ENCODE peak calls at places on chromosomes 1 and 21, in ten cellular contexts. U is uterus, V is adrenal gland, W is K562, D is sigmoid colon, P is body of pancreas, T is IMR-90, B is prostate gland, E is spleen, A is HCT116. Y is an unnamed sample.

GRCh38 chr1:193753038-193753756 is 566.8 kb upstream of the B3GALT2 start:
- DNase-seq in U (no peak), V (no peak), W (no peak), D (no peak), P (no peak), T (no peak), B (no peak), E (no peak), A (no peak), Y (no peak)

GRCh38 chr1:34332996-34333395 is 156.3 kb downstream of the C1orf94 start:
- DNase-seq in U (no peak), V (no peak), W (no peak), D (no peak), P (no peak), T (no peak), B (no peak), E (no peak), A (no peak), Y (no peak)

GRCh38 chr1:244370060-244370637 is 81.6 kb downstream of the ADSS2 start:
- DNase-seq in U (no peak), V (no peak), W (peak), D (no peak), P (no peak), T (no peak), B (no peak), E (no peak), A (no peak), Y (no peak)

GRCh38 chr1:209840611-209841010 is 12.8 kb downstream of the UTP25 start:
- DNase-seq in U (no peak), V (no peak), W (no peak), D (no peak), P (no peak), T (no peak), B (no peak), E (no peak), A (no peak), Y (no peak)

GRCh38 chr21:24197132-24197643 is 1410.1 kb downstream of the MRPL39 start:
- DNase-seq in U (no peak), V (no peak), W (no peak), D (no peak), P (no peak), T (no peak), B (no peak), E (no peak), A (no peak), Y (no peak)

GRCh38 chr21:16095005-16095404 is 365.2 kb downstream of the USP25 start:
- DNase-seq in U (no peak), V (no peak), W (no peak), D (no peak), P (no peak), T (no peak), B (no peak), E (no peak), A (no peak), Y (no peak)

GRCh38 chr1:187264995-187265602 is 436.4 kb downstream of the PLA2G4A start:
- DNase-seq in U (no peak), V (peak), W (no peak), D (no peak), P (peak), T (peak), B (peak), E (no peak), A (peak), Y (peak)

GRCh38 chr1:116916533-116917460 is 7.1 kb downstream of the PTGFRN start:
- DNase-seq in U (no peak), V (no peak), W (no peak), D (peak), P (no peak), T (no peak), B (no peak), E (no peak), A (no peak), Y (no peak)

GRCh38 chr1:159870704-159871103 is 8.2 kb upstream of the VSIG8 start:
- DNase-seq in U (no peak), V (no peak), W (no peak), D (no peak), P (no peak), T (no peak), B (no peak), E (no peak), A (no peak), Y (no peak)

GRCh38 chr1:97693601-97694000 is 227.2 kb downstream of the DPYD start:
- DNase-seq in U (no peak), V (no peak), W (no peak), D (no peak), P (no peak), T (no peak), B (no peak), E (no peak), A (no peak), Y (no peak)

GRCh38 chr1:2397007-2397679 is 5.5 kb downstream of the RER1 start:
- DNase-seq in U (no peak), V (no peak), W (no peak), D (no peak), P (no peak), T (no peak), B (no peak), E (no peak), A (no peak), Y (no peak)

GRCh38 chr1:29465755-29466154 is 229.4 kb downstream of the PTPRU start:
- DNase-seq in U (no peak), V (no peak), W (peak), D (peak), P (no peak), T (peak), B (no peak), E (no peak), A (no peak), Y (peak)

GRCh38 chr1:1042831-1043230 is 22.9 kb downstream of the AGRN start:
- DNase-seq in U (no peak), V (no peak), W (no peak), D (no peak), P (no peak), T (no peak), B (no peak), E (no peak), A (no peak), Y (no peak)

GRCh38 chr1:155062151-155062686 is 1.3 kb upstream of the EFNA4 start:
- DNase-seq in U (no peak), V (peak), W (no peak), D (no peak), P (no peak), T (no peak), B (no peak), E (peak), A (no peak), Y (no peak)

GRCh38 chr1:9362488-9362887 is 69.8 kb downstream of the SPSB1 start:
- DNase-seq in U (no peak), V (no peak), W (no peak), D (no peak), P (no peak), T (no peak), B (no peak), E (no peak), A (no peak), Y (peak)

DNA sequence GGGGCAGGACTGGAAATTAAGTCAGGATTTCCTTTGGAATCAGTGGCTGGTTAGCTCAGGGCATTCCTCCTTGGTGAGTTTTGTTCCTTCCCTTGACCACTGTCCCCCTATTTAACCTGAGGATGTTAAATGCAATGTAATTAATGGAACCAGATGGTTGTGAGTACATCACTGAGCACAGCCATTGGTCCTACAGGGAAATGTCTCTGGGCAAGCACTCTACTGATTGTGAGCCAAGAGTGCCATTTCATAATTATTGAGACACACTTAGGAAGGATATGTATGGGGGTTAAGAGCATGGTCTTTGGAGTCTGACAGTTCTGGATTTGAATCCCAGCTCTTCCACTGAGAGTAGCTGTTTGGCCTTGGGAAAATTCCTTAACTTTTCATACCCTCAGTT is 74.4 kb downstream of the SPAG17 start:
- DNase-seq in U (no peak), V (no peak), W (no peak), D (no peak), P (no peak), T (no peak), B (no peak), E (no peak), A (no peak), Y (no peak)
- TF ChIP-seq CTCF in U (no peak), V (no peak), W (no peak), D (no peak), P (no peak), T (no peak), B (no peak), E (no peak), A (no peak), Y (no peak)

GRCh38 chr1:222586842-222587241 is 2.9 kb downstream of the TAF1A start:
- DNase-seq in U (no peak), V (no peak), W (no peak), D (no peak), P (no peak), T (no peak), B (no peak), E (no peak), A (no peak), Y (no peak)
- TF ChIP-seq POLR2A in U (no peak), V (no peak), W (no peak), D (no peak), P (no peak), T (no peak), B (no peak), E (no peak), A (no peak), Y (no peak)

GRCh38 chr1:203636306-203636705 is 9.7 kb downstream of the ATP2B4 start:
- DNase-seq in U (peak), V (no peak), W (no peak), D (peak), P (no peak), T (peak), B (no peak), E (no peak), A (no peak), Y (no peak)

GRCh38 chr1:203640723-203641523 is 14.3 kb downstream of the ATP2B4 start:
- DNase-seq in U (no peak), V (no peak), W (peak), D (peak), P (no peak), T (no peak), B (no peak), E (no peak), A (no peak), Y (no peak)

GRCh38 chr1:203638076-203638475 is 11.4 kb downstream of the ATP2B4 start:
- DNase-seq in U (no peak), V (no peak), W (no peak), D (no peak), P (no peak), T (no peak), B (no peak), E (no peak), A (no peak), Y (no peak)

GRCh38 chr1:203640117-203640516 is 13.5 kb downstream of the ATP2B4 start:
- DNase-seq in U (no peak), V (no peak), W (no peak), D (peak), P (no peak), T (no peak), B (no peak), E (no peak), A (no peak), Y (no peak)

GRCh38 chr1:203638914-203639313 is 12.3 kb downstream of the ATP2B4 start:
- DNase-seq in U (no peak), V (no peak), W (peak), D (peak), P (no peak), T (no peak), B (no peak), E (no peak), A (no peak), Y (peak)
- TF ChIP-seq CTCF in U (no peak), V (no peak), W (peak), D (no peak), P (no peak), T (peak), B (no peak), E (no peak), A (no peak), Y (no peak)

GRCh38 chr21:14388282-14388681 is 5.3 kb upstream of the HSPA13 start:
- DNase-seq in U (no peak), V (no peak), W (no peak), D (no peak), P (no peak), T (no peak), B (no peak), E (no peak), A (no peak), Y (no peak)

GRCh38 chr21:14383596-14384210 is 757 bp upstream of the HSPA13 start:
- DNase-seq in U (no peak), V (peak), W (no peak), D (no peak), P (peak), T (peak), B (no peak), E (no peak), A (no peak), Y (peak)

GRCh38 chr21:14382486-14382834 is 486 bp downstream of the HSPA13 start:
- DNase-seq in U (no peak), V (no peak), W (no peak), D (no peak), P (no peak), T (peak), B (no peak), E (no peak), A (no peak), Y (no peak)

GRCh38 chr21:14384453-14384852 is 1.5 kb upstream of the HSPA13 start:
- DNase-seq in U (no peak), V (no peak), W (no peak), D (no peak), P (no peak), T (no peak), B (no peak), E (no peak), A (no peak), Y (no peak)

GRCh38 chr21:14382835-14383595 is at the start of gene HSPA13:
- DNase-seq in U (peak), V (peak), W (peak), D (peak), P (peak), T (peak), B (peak), E (peak), A (peak), Y (peak)
- TF ChIP-seq POLR2A in U (peak), V (peak), W (peak), D (peak), P (peak), T (peak), B (peak), E (peak), A (peak), Y (peak)

DNA sequence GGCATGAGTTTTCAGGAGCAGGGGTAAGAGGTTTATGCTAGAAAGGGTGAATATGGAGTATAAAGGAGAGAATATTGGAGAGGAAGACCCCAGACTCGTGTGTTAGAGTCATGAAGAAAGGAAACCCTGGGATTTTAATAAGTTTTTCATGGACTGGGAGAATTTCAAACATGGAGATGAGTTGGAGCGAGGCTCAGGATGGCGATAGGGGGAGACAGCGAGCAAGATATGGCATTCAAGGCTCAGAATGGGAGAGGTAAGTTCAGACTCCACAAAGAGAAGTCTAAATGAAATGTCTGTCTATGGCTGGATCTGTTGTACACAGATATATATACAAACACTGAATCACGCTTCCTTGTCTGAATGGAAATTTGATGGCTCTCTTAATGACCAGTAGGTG is 92.5 kb downstream of the LRRC40 start:
- DNase-seq in U (no peak), V (no peak), W (peak), D (no peak), P (no peak), T (no peak), B (no peak), E (no peak), A (no peak), Y (peak)
- TF ChIP-seq CTCF in U (no peak), V (no peak), W (peak), D (no peak), P (no peak), T (no peak), B (no peak), E (no peak), A (peak), Y (peak)

GRCh38 chr21:38323721-38324591 is 67.2 kb downstream of the KCNJ15 start:
- DNase-seq in U (no peak), V (no peak), W (no peak), D (no peak), P (no peak), T (peak), B (peak), E (no peak), A (no peak), Y (peak)

GRCh38 chr21:38326429-38326828 is 69.6 kb downstream of the KCNJ15 start:
- DNase-seq in U (no peak), V (no peak), W (no peak), D (no peak), P (no peak), T (no peak), B (no peak), E (no peak), A (no peak), Y (no peak)

GRCh38 chr21:38325216-38325615 is 68.4 kb downstream of the KCNJ15 start:
- DNase-seq in U (no peak), V (no peak), W (no peak), D (no peak), P (no peak), T (no peak), B (no peak), E (no peak), A (no peak), Y (no peak)

GRCh38 chr21:38326899-38327298 is 70.1 kb downstream of the KCNJ15 start:
- DNase-seq in U (no peak), V (no peak), W (no peak), D (no peak), P (no peak), T (no peak), B (no peak), E (no peak), A (no peak), Y (no peak)

GRCh38 chr21:38325761-38326420 is 69.1 kb downstream of the KCNJ15 start:
- DNase-seq in U (no peak), V (no peak), W (no peak), D (no peak), P (no peak), T (no peak), B (no peak), E (no peak), A (no peak), Y (no peak)
- TF ChIP-seq POLR2A in U (no peak), V (no peak), W (no peak), D (no peak), P (no peak), T (no peak), B (no peak), E (no peak), A (no peak), Y (no peak)

GRCh38 chr1:64396817-64397216 is 73.1 kb upstream of the CACHD1 start:
- DNase-seq in U (no peak), V (no peak), W (no peak), D (no peak), P (no peak), T (no peak), B (no peak), E (no peak), A (peak), Y (peak)
- TF ChIP-seq CTCF in U (no peak), V (no peak), W (no peak), D (no peak), P (no peak), T (no peak), B (no peak), E (no peak), A (peak), Y (peak)

Y was measured in NB4.